ENCODE peak calls at places on chromosomes 2 and 18, in ten cellular contexts. D is AG10803; E is lower lobe of right lung; C is tibial nerve; Y is fibroblast of pulmonary artery; O is IMR-90; N is left ventricle myocardium inferior; V is CD8-positive, alpha-beta T cell; J is brain microvascular endothelial cell; K is MM.1S. B is an unnamed sample.
A peak's percentile ranks its signal among the peaks of the same experiment; 100 is the strongest.

GRCh38 chr2:242044206-242044590 is 174.7 kb downstream of the RTP5 start:
- DNase-seq in D (no peak), E (no peak), C (no peak), Y (no peak), O (no peak), N (no peak), V (no peak), J (no peak), K (no peak), B (no peak)

GRCh38 chr2:223538920-223539440 is 63.2 kb downstream of the SCG2 start:
- DNase-seq in D (no peak), E (no peak), C (no peak), Y (no peak), O (no peak), N (no peak), V (no peak), J (no peak), K (no peak), B (no peak)

GRCh38 chr2:215531284-215531683 is 95.4 kb upstream of the FN1 start:
- DNase-seq in D (peak; percentile 55), E (no peak), C (no peak), Y (peak; percentile 90), O (peak; percentile 88), N (no peak), V (no peak), J (peak; percentile 88), K (no peak), B (no peak)

GRCh38 chr2:148552675-148553331 is 91.7 kb upstream of the EPC2 start:
- DNase-seq in D (no peak), E (no peak), C (no peak), Y (no peak), O (peak; percentile 22), N (no peak), V (no peak), J (no peak), K (peak; percentile 56), B (no peak)

GRCh38 chr2:120390381-120391055 is 44.6 kb downstream of the INHBB start:
- DNase-seq in D (no peak), E (peak; percentile 23), C (no peak), Y (no peak), O (no peak), N (no peak), V (no peak), J (no peak), K (no peak), B (no peak)

GRCh38 chr2:238585836-238586821 is 159.4 kb downstream of the ASB1 start:
- DNase-seq in D (peak; percentile 15), E (no peak), C (no peak), Y (no peak), O (no peak), N (no peak), V (no peak), J (no peak), K (no peak), B (peak; percentile 48)

GRCh38 chr2:48932667-48933066 is 177.1 kb upstream of the LHCGR start:
- DNase-seq in D (no peak), E (no peak), C (no peak), Y (no peak), O (no peak), N (no peak), V (no peak), J (no peak), K (no peak), B (no peak)

GRCh38 chr2:132477962-132478361 is 61.4 kb downstream of the GPR39 start:
- DNase-seq in D (peak; percentile 95), E (no peak), C (no peak), Y (no peak), O (peak; percentile 6), N (no peak), V (no peak), J (no peak), K (no peak), B (no peak)

GRCh38 chr2:43158259-43158880 is 68.0 kb downstream of the ZFP36L2 start:
- DNase-seq in D (peak; percentile 94), E (peak; percentile 92), C (peak; percentile 40), Y (peak; percentile 83), O (peak; percentile 75), N (peak; percentile 59), V (peak; percentile 60), J (peak; percentile 68), K (no peak), B (peak; percentile 89)

GRCh38 chr2:12684471-12684936 is 32.2 kb upstream of the TRIB2 start:
- DNase-seq in D (peak; percentile 65), E (no peak), C (no peak), Y (peak; percentile 82), O (peak; percentile 63), N (no peak), V (no peak), J (peak; percentile 14), K (no peak), B (no peak)

GRCh38 chr2:219331560-219332213 is 857 bp downstream of the RESP18 start:
- DNase-seq in D (peak; percentile 10), E (no peak), C (no peak), Y (peak; percentile 45), O (peak; percentile 21), N (peak; percentile 21), V (peak; percentile 27), J (peak; percentile 18), K (no peak), B (no peak)

GRCh38 chr2:75522543-75523312 is 38.0 kb downstream of the EVA1A start:
- DNase-seq in D (no peak), E (no peak), C (no peak), Y (no peak), O (no peak), N (no peak), V (no peak), J (no peak), K (no peak), B (no peak)

GRCh38 chr2:236934166-236934565 is 151.5 kb upstream of the COPS8 start:
- DNase-seq in D (no peak), E (no peak), C (no peak), Y (no peak), O (no peak), N (no peak), V (no peak), J (no peak), K (no peak), B (peak; percentile 55)

GRCh38 chr2:36376992-36377738 is 21.6 kb downstream of the CRIM1 start:
- DNase-seq in D (no peak), E (peak; percentile 57), C (no peak), Y (no peak), O (no peak), N (no peak), V (no peak), J (no peak), K (no peak), B (no peak)
- H3K4me3 ChIP-seq in D (no peak overlapping the region), E (no peak overlapping the region), C (no peak overlapping the region), Y (no peak overlapping the region), O (no peak overlapping the region), N (no peak overlapping the region), V (no peak overlapping the region), J (no peak overlapping the region), K (no peak overlapping the region), B (no peak overlapping the region)

DNA sequence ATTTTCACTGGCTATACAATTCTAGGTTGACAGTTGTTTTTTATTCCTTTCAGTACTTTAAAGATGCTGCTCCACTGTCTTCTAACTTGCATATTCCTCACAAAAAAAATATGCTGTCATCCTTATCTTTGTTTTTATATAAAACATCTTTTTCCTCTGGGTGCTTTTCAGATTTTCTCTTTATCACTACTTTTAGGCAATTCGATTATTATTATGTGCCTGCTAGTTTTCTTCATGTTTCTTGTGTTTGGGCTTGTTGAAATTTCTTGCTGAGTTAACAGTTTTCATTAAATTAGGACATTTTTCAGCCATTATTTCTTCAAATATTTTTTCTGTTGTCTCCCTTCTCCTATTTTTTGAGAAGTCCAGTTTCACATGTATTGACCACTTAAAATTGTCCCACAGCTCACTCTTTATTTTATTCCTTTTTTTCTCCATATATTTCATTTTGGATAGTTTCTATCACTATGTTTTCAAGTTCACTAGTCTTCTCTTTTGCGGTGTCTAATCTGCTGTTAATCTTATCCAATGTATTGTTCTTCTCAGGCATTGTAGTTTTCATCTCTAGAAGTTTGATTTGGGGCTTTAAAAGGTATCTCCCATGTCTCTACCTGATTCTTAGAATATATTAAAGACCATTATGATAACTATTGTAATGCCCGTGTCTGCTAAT is 205.1 kb upstream of the SIX3 start:
- DNase-seq in D (no peak), E (no peak), C (no peak), Y (no peak), O (no peak), N (no peak), V (no peak), J (no peak), K (no peak), B (no peak)
- H3K4me3 ChIP-seq in D (no peak overlapping the region), E (no peak overlapping the region), C (no peak overlapping the region), Y (no peak overlapping the region), O (no peak overlapping the region), N (no peak overlapping the region), V (no peak overlapping the region), J (no peak overlapping the region), K (no peak overlapping the region), B (no peak overlapping the region)

DNA sequence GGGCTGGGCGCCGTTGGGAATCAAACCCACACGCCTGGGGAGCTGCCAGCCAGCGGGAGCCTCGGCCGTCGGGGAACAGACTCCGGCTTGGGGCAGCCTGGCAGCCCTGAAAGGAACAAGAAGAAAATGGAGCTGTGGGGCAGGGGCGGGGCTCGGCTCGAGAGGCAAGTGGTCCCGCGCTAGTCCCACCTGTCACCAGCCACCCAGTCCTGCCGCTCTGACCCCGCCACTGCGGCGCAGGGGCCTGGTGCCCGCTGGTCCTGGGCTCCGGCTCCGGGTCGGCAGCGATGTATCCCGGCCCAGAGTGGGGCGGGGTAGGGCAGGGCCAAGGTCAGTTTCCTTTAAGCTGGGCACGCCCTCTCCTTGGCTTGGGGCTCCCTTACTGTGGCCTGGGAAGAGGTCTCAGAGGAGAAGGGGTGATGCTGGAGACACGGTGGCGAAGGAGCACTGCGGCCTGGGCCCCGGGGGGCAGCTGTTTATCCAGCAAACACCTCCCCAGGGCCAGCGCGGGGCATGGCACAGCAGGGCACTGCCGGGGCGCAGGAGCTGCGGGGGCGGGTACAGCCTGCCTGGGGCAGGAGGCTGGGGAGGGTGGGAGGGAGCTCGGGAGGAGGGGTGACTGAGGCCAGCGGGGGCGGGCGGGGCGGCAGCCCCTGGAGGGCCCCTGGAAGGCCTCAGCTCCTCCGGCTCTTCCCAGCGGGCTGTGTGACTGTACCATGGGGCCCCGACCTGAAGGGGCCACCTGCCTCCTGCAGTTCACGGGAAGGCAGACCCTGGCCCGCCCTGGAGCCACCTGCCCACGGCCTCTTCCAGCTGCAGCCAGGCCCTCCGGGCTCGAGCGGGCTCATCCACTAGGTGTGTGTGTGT is 15.6 kb downstream of the ODC1 start:
- DNase-seq in D (no peak), E (peak; percentile 65), C (no peak), Y (no peak), O (no peak), N (no peak), V (no peak), J (no peak), K (no peak), B (no peak)
- H3K4me3 ChIP-seq in D (no peak overlapping the region), E (peak overlapping the region; percentile 44), C (peak overlapping the region; percentile 41), Y (peak overlapping the region; percentile 39), O (no peak overlapping the region), N (peak overlapping the region; percentile 43), V (peak overlapping the region; percentile 35), J (peak overlapping the region; percentile 42), K (no peak overlapping the region), B (peak overlapping the region; percentile 25)

DNA sequence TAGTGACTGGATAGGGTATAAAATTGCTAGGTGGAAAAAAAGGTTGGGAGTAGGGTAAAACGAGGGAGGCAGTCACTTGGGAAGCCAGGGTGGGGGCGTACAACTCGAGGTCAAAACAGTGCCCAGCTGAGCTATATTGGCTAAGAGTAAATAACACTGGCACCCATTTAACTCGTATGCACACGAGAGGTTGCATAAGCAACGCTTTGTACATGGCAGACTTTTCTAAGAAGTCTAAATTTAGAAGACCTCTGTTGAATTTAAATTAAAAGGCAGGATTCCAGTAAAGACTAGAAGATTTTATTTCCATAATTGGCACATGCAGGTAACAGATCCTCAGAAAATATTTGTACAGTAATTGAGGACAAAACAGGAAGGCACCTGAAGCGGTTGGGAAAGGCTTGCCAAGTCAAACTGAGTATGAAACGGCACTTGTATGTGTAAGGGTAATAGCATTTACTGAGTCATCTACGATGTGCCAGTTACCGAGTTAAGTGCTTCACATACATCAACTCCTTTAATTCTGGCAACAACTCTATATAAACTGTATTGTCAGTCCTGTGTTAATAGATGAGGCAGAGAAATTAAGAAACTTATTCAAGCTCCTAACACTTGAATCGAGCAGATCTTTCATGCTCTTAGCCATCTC is 1.4 kb upstream of the MALT1 start:
- DNase-seq in D (peak; percentile 25), E (no peak), C (no peak), Y (peak; percentile 17), O (peak; percentile 68), N (no peak), V (no peak), J (peak; percentile 20), K (no peak), B (no peak)
- H3K4me3 ChIP-seq in D (no peak overlapping the region), E (peak overlapping the region; percentile 70), C (no peak overlapping the region), Y (no peak overlapping the region), O (no peak overlapping the region), N (peak overlapping the region; percentile 86), V (no peak overlapping the region), J (no peak overlapping the region), K (peak overlapping the region; percentile 59), B (no peak overlapping the region)